ENCODE peak calls at places on chromosomes 6 and 20, in six cellular contexts. One of them, this sample, is unnamed.
A peak's percentile ranks its signal among the peaks of the same experiment; 100 is the strongest.

GRCh38 chr6:53302678-53303360 is 45.9 kb downstream of the ELOVL5 start:
- DNase-seq in EL: peak; percentile 79
- DNase-seq in activated T-helper 1 cell treated with anti-CD3 and anti-CD28 coated beads, Interleukin-2, amount 50 U/mL, for 16 hours: no peak
- DNase-seq in activated T-cell treated with anti-CD3 and anti-CD28 coated beads, Interleukin-2, amount 50 U/mL, for 72 hours: no peak
- DNase-seq in AG08395: peak; percentile 78
- DNase-seq in activated CD4-positive, alpha-beta T cell treated with anti-CD3 and anti-CD28 coated beads for 4 hours: no peak
- DNase-seq in this sample: no peak

GRCh38 chr6:168376120-168376519 is 56.5 kb upstream of the DACT2 start:
- DNase-seq in AG08395: no peak
- DNase-seq in activated T-helper 1 cell treated with anti-CD3 and anti-CD28 coated beads, Interleukin-2, amount 50 U/mL, for 16 hours: no peak
- DNase-seq in activated T-cell treated with anti-CD3 and anti-CD28 coated beads, Interleukin-2, amount 50 U/mL, for 72 hours: no peak
- DNase-seq in activated CD4-positive, alpha-beta T cell treated with anti-CD3 and anti-CD28 coated beads for 4 hours: no peak
- DNase-seq in EL: no peak
- DNase-seq in this sample: peak; percentile 26

GRCh38 chr20:13736792-13737191 is 47.9 kb downstream of the ESF1 start:
- DNase-seq in activated CD4-positive, alpha-beta T cell treated with anti-CD3 and anti-CD28 coated beads for 4 hours: no peak
- DNase-seq in EL: peak; percentile 16
- DNase-seq in activated T-helper 1 cell treated with anti-CD3 and anti-CD28 coated beads, Interleukin-2, amount 50 U/mL, for 16 hours: no peak
- DNase-seq in activated T-cell treated with anti-CD3 and anti-CD28 coated beads, Interleukin-2, amount 50 U/mL, for 72 hours: no peak
- DNase-seq in AG08395: peak; percentile 73
- DNase-seq in this sample: no peak

GRCh38 chr6:99514089-99514488 is 1.1 kb downstream of the USP45 start:
- DNase-seq in activated CD4-positive, alpha-beta T cell treated with anti-CD3 and anti-CD28 coated beads for 4 hours: no peak
- DNase-seq in activated T-helper 1 cell treated with anti-CD3 and anti-CD28 coated beads, Interleukin-2, amount 50 U/mL, for 16 hours: no peak
- DNase-seq in AG08395: no peak
- DNase-seq in activated T-cell treated with anti-CD3 and anti-CD28 coated beads, Interleukin-2, amount 50 U/mL, for 72 hours: no peak
- DNase-seq in EL: peak; percentile 9
- DNase-seq in this sample: peak; percentile 29

GRCh38 chr6:25311251-25311910 is 32.2 kb downstream of the CARMIL1 start:
- DNase-seq in EL: peak; percentile 64
- DNase-seq in activated CD4-positive, alpha-beta T cell treated with anti-CD3 and anti-CD28 coated beads for 4 hours: no peak
- DNase-seq in activated T-helper 1 cell treated with anti-CD3 and anti-CD28 coated beads, Interleukin-2, amount 50 U/mL, for 16 hours: no peak
- DNase-seq in activated T-cell treated with anti-CD3 and anti-CD28 coated beads, Interleukin-2, amount 50 U/mL, for 72 hours: no peak
- DNase-seq in AG08395: peak; percentile 64
- DNase-seq in this sample: no peak

GRCh38 chr6:133741375-133741861 is 147.5 kb upstream of the TCF21 start:
- DNase-seq in activated T-helper 1 cell treated with anti-CD3 and anti-CD28 coated beads, Interleukin-2, amount 50 U/mL, for 16 hours: no peak
- DNase-seq in activated T-cell treated with anti-CD3 and anti-CD28 coated beads, Interleukin-2, amount 50 U/mL, for 72 hours: no peak
- DNase-seq in activated CD4-positive, alpha-beta T cell treated with anti-CD3 and anti-CD28 coated beads for 4 hours: no peak
- DNase-seq in EL: no peak
- DNase-seq in AG08395: no peak
- DNase-seq in this sample: no peak

GRCh38 chr20:46215913-46216707 is 92.2 kb downstream of the CDH22 start:
- DNase-seq in AG08395: peak; percentile 77
- DNase-seq in EL: peak; percentile 82
- DNase-seq in activated T-helper 1 cell treated with anti-CD3 and anti-CD28 coated beads, Interleukin-2, amount 50 U/mL, for 16 hours: no peak
- DNase-seq in activated T-cell treated with anti-CD3 and anti-CD28 coated beads, Interleukin-2, amount 50 U/mL, for 72 hours: no peak
- DNase-seq in activated CD4-positive, alpha-beta T cell treated with anti-CD3 and anti-CD28 coated beads for 4 hours: no peak
- DNase-seq in this sample: peak; percentile 92

GRCh38 chr20:54059691-54060364 is 10.6 kb downstream of the BCAS1 start:
- DNase-seq in EL: no peak
- DNase-seq in AG08395: no peak
- DNase-seq in activated CD4-positive, alpha-beta T cell treated with anti-CD3 and anti-CD28 coated beads for 4 hours: no peak
- DNase-seq in activated T-helper 1 cell treated with anti-CD3 and anti-CD28 coated beads, Interleukin-2, amount 50 U/mL, for 16 hours: no peak
- DNase-seq in activated T-cell treated with anti-CD3 and anti-CD28 coated beads, Interleukin-2, amount 50 U/mL, for 72 hours: no peak
- DNase-seq in this sample: no peak

This sample was measured in H7.